ENCODE peak calls at places on chromosomes 13 and 19, in eight cellular contexts. X, D, V, B, M, R, P and C are unnamed samples.

GRCh38 chr19:3554254-3555083 is 2.9 kb downstream of the MFSD12 start:
- DNase-seq in X (no peak), D (no peak), V (no peak), B (no peak), M (no peak), R (no peak), P (no peak), C (no peak)

GRCh38 chr19:10517361-10517759 is at the start of gene S1PR5:
- DNase-seq in X (no peak), D (no peak), V (no peak), B (peak; percentile 18), M (peak; percentile 21), R (no peak), P (no peak), C (no peak)

GRCh38 chr19:51346742-51347141 is 4.8 kb upstream of the VSIG10L start:
- DNase-seq in X (no peak), D (no peak), V (no peak), B (no peak), M (no peak), R (no peak), P (no peak), C (no peak)

GRCh38 chr19:15562861-15563260 is 52.2 kb upstream of the CYP4F8 start:
- DNase-seq in X (no peak), D (no peak), V (peak; percentile 15), B (no peak), M (no peak), R (no peak), P (no peak), C (no peak)

GRCh38 chr19:30233375-30233774 is 138.8 kb upstream of the ZNF536 start:
- DNase-seq in X (no peak), D (no peak), V (no peak), B (no peak), M (no peak), R (no peak), P (no peak), C (no peak)

GRCh38 chr13:45200701-45201230 is at the start of gene KCTD4:
- DNase-seq in X (no peak), D (peak; percentile 49), V (peak; percentile 39), B (no peak), M (no peak), R (no peak), P (no peak), C (no peak)

GRCh38 chr19:16342002-16342715 is 17.5 kb downstream of the KLF2 start:
- DNase-seq in X (no peak), D (no peak), V (no peak), B (no peak), M (no peak), R (no peak), P (no peak), C (no peak)

GRCh38 chr13:56528040-56528760 is 612.5 kb upstream of the PRR20A start:
- DNase-seq in X (no peak), D (no peak), V (no peak), B (no peak), M (no peak), R (no peak), P (no peak), C (no peak)

GRCh38 chr19:1284979-1285736 is 515 bp upstream of the EFNA2 start:
- DNase-seq in X (no peak), D (no peak), V (no peak), B (no peak), M (no peak), R (no peak), P (no peak), C (no peak)

GRCh38 chr19:51566489-51567100 is 4.5 kb upstream of the ZNF175 start:
- DNase-seq in X (no peak), D (no peak), V (no peak), B (no peak), M (no peak), R (no peak), P (no peak), C (no peak)

GRCh38 chr19:18418034-18418724 is 1.0 kb upstream of the SSBP4 start:
- DNase-seq in X (no peak), D (no peak), V (no peak), B (peak; percentile 8), M (no peak), R (no peak), P (no peak), C (peak; percentile 72)

GRCh38 chr19:5269926-5270325 is 70.7 kb downstream of the PTPRS start:
- DNase-seq in X (no peak), D (no peak), V (no peak), B (no peak), M (no peak), R (no peak), P (no peak), C (no peak)

GRCh38 chr19:5269279-5269678 is 71.3 kb downstream of the PTPRS start:
- DNase-seq in X (no peak), D (no peak), V (no peak), B (no peak), M (no peak), R (no peak), P (no peak), C (no peak)

GRCh38 chr19:5273782-5274181 is 66.8 kb downstream of the PTPRS start:
- DNase-seq in X (no peak), D (peak; percentile 12), V (no peak), B (no peak), M (no peak), R (no peak), P (no peak), C (no peak)

GRCh38 chr19:5268801-5269200 is 71.8 kb downstream of the PTPRS start:
- DNase-seq in X (no peak), D (no peak), V (no peak), B (no peak), M (no peak), R (no peak), P (no peak), C (no peak)

GRCh38 chr19:5271145-5271544 is 69.5 kb downstream of the PTPRS start:
- DNase-seq in X (no peak), D (no peak), V (peak; percentile 9), B (no peak), M (no peak), R (no peak), P (no peak), C (no peak)
- TF ChIP-seq CTCF in X (peak; percentile 57), D (peak; percentile 11), V (peak; percentile 25), B (peak; percentile 35), M (no peak), R (peak; percentile 10), P (no peak), C (no peak)

GRCh38 chr19:44002566-44003460 is at the start of gene ZNF230:
- DNase-seq in X (peak; percentile 81), D (peak; percentile 95), V (peak; percentile 97), B (peak; percentile 74), M (peak; percentile 81), R (peak; percentile 77), P (peak; percentile 95), C (peak; percentile 89)

GRCh38 chr19:44002212-44002565 is 568 bp upstream of the ZNF230 start:
- DNase-seq in X (no peak), D (no peak), V (peak; percentile 24), B (no peak), M (no peak), R (no peak), P (no peak), C (no peak)

GRCh38 chr19:44005968-44006367 is 3.2 kb downstream of the ZNF230 start:
- DNase-seq in X (no peak), D (peak; percentile 23), V (peak; percentile 76), B (no peak), M (no peak), R (no peak), P (no peak), C (no peak)

GRCh38 chr19:44007473-44007872 is 4.7 kb downstream of the ZNF230 start:
- DNase-seq in X (no peak), D (no peak), V (no peak), B (no peak), M (no peak), R (no peak), P (no peak), C (no peak)

GRCh38 chr19:44003461-44004134 is 841 bp downstream of the ZNF230 start:
- DNase-seq in X (no peak), D (peak; percentile 16), V (peak; percentile 10), B (no peak), M (no peak), R (no peak), P (no peak), C (no peak)
- TF ChIP-seq CTCF in X (no peak), D (no peak), V (no peak), B (no peak), M (no peak), R (no peak), P (no peak), C (no peak)

GRCh38 chr19:45142016-45142727 is 18.6 kb downstream of the NKPD1 start:
- DNase-seq in X (no peak), D (no peak), V (no peak), B (no peak), M (no peak), R (no peak), P (no peak), C (no peak)
- TF ChIP-seq CTCF in X (no peak), D (no peak), V (no peak), B (no peak), M (no peak), R (no peak), P (no peak), C (no peak)

GRCh38 chr19:47243776-47244547 is 12.4 kb upstream of the CCDC9 start:
- DNase-seq in X (peak; percentile 99), D (peak; percentile 81), V (peak; percentile 98), B (peak; percentile 96), M (peak; percentile 91), R (peak; percentile 61), P (peak; percentile 95), C (peak; percentile 94)

GRCh38 chr19:47240996-47241918 is 10.3 kb upstream of the BBC3 start:
- DNase-seq in X (peak; percentile 50), D (peak; percentile 75), V (peak; percentile 79), B (peak; percentile 71), M (peak; percentile 45), R (peak; percentile 67), P (no peak), C (peak; percentile 86)

GRCh38 chr19:47241919-47242644 is 11.1 kb upstream of the BBC3 start:
- DNase-seq in X (no peak), D (no peak), V (peak; percentile 16), B (no peak), M (no peak), R (no peak), P (no peak), C (no peak)

GRCh38 chr19:47240561-47240960 is 9.6 kb upstream of the BBC3 start:
- DNase-seq in X (no peak), D (no peak), V (no peak), B (no peak), M (no peak), R (no peak), P (no peak), C (no peak)

GRCh38 chr19:47243364-47243775 is 12.4 kb upstream of the BBC3 start:
- DNase-seq in X (no peak), D (no peak), V (peak; percentile 6), B (no peak), M (no peak), R (no peak), P (no peak), C (no peak)
- TF ChIP-seq CTCF in X (no peak), D (no peak), V (no peak), B (no peak), M (no peak), R (no peak), P (no peak), C (no peak)